ENCODE peak calls at places on chromosomes 12 and 14, in five cellular contexts. F is breast epithelium; Y is lower lobe of right lung; Q is CD8-positive, alpha-beta T cell; R is right lobe of liver. O is an unnamed sample.

GRCh38 chr14:96060161-96060933 is 21.2 kb downstream of the C14orf132 start:
- DNase-seq in F (no peak), Y (no peak), R (no peak), Q (peak; percentile 29), O (no peak)

GRCh38 chr14:51295666-51296263 is 55.7 kb downstream of the TMX1 start:
- DNase-seq in R (no peak), Q (no peak), F (no peak), Y (no peak), O (no peak)

GRCh38 chr12:122836027-122836921 is 1.0 kb downstream of the HIP1R start:
- DNase-seq in Q (peak; percentile 76), R (peak; percentile 59), F (peak; percentile 71), Y (peak; percentile 55), O (peak; percentile 28)

GRCh38 chr12:84276215-84276614 is 636.4 kb downstream of the SLC6A15 start:
- DNase-seq in Y (no peak), F (no peak), Q (no peak), R (no peak), O (no peak)

GRCh38 chr14:63268746-63269145 is 50.0 kb downstream of the GPHB5 start:
- DNase-seq in Y (no peak), R (no peak), Q (no peak), F (no peak), O (no peak)

GRCh38 chr14:106694638-106695393 is 1168.4 kb downstream of the TMEM121 start:
- DNase-seq in Q (peak; percentile 65), F (no peak), Y (peak; percentile 56), R (no peak), O (peak; percentile 22)

GRCh38 chr12:113208041-113208934 is 13.0 kb upstream of the TPCN1 start:
- DNase-seq in Y (no peak), F (no peak), R (no peak), Q (peak; percentile 64), O (peak; percentile 44)

GRCh38 chr12:47094804-47095203 is 15.0 kb upstream of the AMIGO2 start:
- DNase-seq in R (no peak), F (no peak), Y (no peak), Q (no peak), O (no peak)

GRCh38 chr14:95250936-95251335 is 68.8 kb downstream of the CLMN start:
- DNase-seq in Q (no peak), R (no peak), Y (no peak), F (no peak), O (no peak)

GRCh38 chr14:81269100-81269978 is 48.6 kb upstream of the GTF2A1 start:
- DNase-seq in R (no peak), Y (no peak), Q (no peak), F (no peak), O (no peak)

GRCh38 chr12:130424858-130425697 is 87.4 kb downstream of the PIWIL1 start:
- DNase-seq in Q (peak; percentile 36), R (peak; percentile 35), Y (no peak), F (no peak), O (no peak)

GRCh38 chr14:102980409-102980810 is 57.9 kb downstream of the AMN start:
- DNase-seq in Y (no peak), F (no peak), R (no peak), Q (no peak), O (no peak)

GRCh38 chr12:34605955-34606748 is 583.9 kb downstream of the ALG10 start:
- DNase-seq in R (no peak), Q (no peak), F (no peak), Y (peak; percentile 22), O (no peak)

GRCh38 chr14:34750670-34751069 is 36.3 kb upstream of the CFL2 start:
- DNase-seq in R (no peak), Q (no peak), Y (no peak), F (no peak), O (no peak)

GRCh38 chr14:60753264-60754126 is 18.9 kb downstream of the MNAT1 start:
- DNase-seq in R (no peak), Y (no peak), Q (peak; percentile 61), F (no peak), O (peak; percentile 14)

GRCh38 chr12:109759076-109759420 is 45.4 kb downstream of the FAM222A start:
- DNase-seq in R (peak; percentile 28), Q (no peak), Y (peak; percentile 22), F (no peak), O (no peak)

GRCh38 chr12:91219511-91219910 is 36.9 kb upstream of the DCN start:
- DNase-seq in Y (no peak), Q (no peak), F (no peak), R (no peak), O (no peak)

GRCh38 chr14:26820101-26820500 is 222.3 kb upstream of the NOVA1 start:
- DNase-seq in R (no peak), Y (no peak), F (no peak), Q (no peak), O (no peak)

GRCh38 chr12:68373836-68374314 is 41.7 kb upstream of the MDM1 start:
- DNase-seq in R (no peak), Q (no peak), F (no peak), Y (no peak), O (no peak)

GRCh38 chr12:58703911-58704310 is 216.4 kb downstream of the LRIG3 start:
- DNase-seq in Q (no peak), Y (no peak), R (no peak), F (no peak), O (no peak)

GRCh38 chr14:77889971-77890442 is 90.1 kb downstream of the ADCK1 start:
- DNase-seq in F (no peak), Y (no peak), Q (no peak), R (no peak), O (no peak)

GRCh38 chr14:73666583-73666982 is 21.8 kb downstream of the DNAL1 start:
- DNase-seq in F (no peak), Y (no peak), Q (no peak), R (no peak), O (no peak)

GRCh38 chr12:95608252-95609033 is 57.2 kb upstream of the USP44 start:
- DNase-seq in F (peak; percentile 67), R (peak; percentile 50), Y (peak; percentile 82), Q (no peak), O (no peak)

GRCh38 chr14:23093993-23094665 is 807 bp downstream of the ACIN1 start:
- DNase-seq in Y (no peak), Q (no peak), F (no peak), R (no peak), O (no peak)

GRCh38 chr12:86748874-86749273 is 492.7 kb upstream of the MGAT4C start:
- DNase-seq in F (no peak), Y (no peak), R (no peak), Q (no peak), O (no peak)

GRCh38 chr14:98290596-98290995 is 981.4 kb downstream of the BCL11B start:
- DNase-seq in Q (no peak), R (no peak), F (no peak), Y (no peak), O (no peak)

GRCh38 chr14:70152081-70152480 is 36.7 kb downstream of the SLC8A3 start:
- DNase-seq in Q (no peak), F (no peak), Y (no peak), R (no peak), O (no peak)

GRCh38 chr12:68587448-68587873 is 23.2 kb upstream of the RAP1B start:
- DNase-seq in F (no peak), Y (no peak), Q (peak; percentile 60), R (no peak), O (no peak)

GRCh38 chr14:101183376-101184103 is 280.0 kb upstream of the RTL1 start:
- DNase-seq in F (peak; percentile 4), Y (no peak), R (peak; percentile 40), Q (peak; percentile 38), O (no peak)

GRCh38 chr14:67952786-67953185 is 133.2 kb downstream of the RAD51B start:
- DNase-seq in Y (no peak), F (no peak), R (no peak), Q (no peak), O (no peak)

GRCh38 chr14:67950386-67950785 is 130.8 kb downstream of the RAD51B start:
- DNase-seq in Y (no peak), F (no peak), Q (no peak), R (no peak), O (no peak)

GRCh38 chr14:67957925-67958324 is 138.3 kb downstream of the RAD51B start:
- DNase-seq in F (no peak), R (no peak), Q (no peak), Y (no peak), O (no peak)

GRCh38 chr14:67951529-67952120 is 132.0 kb downstream of the RAD51B start:
- DNase-seq in Y (no peak), Q (no peak), F (no peak), R (no peak), O (no peak)

DNA sequence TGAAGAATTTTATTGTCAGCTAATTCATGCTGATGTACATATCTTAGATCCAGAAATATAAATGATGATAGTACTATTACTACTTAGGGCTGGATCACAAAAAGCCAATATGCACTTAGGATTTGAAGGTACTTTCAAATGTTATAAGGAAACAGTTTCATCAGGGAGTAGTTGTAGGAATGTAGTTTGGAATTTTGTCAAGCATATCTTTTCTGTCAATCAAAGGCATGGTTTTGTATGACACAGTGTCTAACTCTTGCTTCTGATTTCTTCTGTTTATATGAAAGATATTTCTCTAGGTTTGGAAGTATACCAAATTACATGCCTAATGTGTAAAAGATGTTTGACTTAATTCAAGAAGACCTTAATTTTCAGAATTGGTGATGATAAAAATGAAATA is 135.7 kb downstream of the RAD51B start:
- DNase-seq in R (no peak), Y (no peak), Q (no peak), F (no peak), O (no peak)
- H3K4me1 ChIP-seq in R (no peaks in the 10 kb centered on the region), Y (no peaks in the 10 kb centered on the region), Q (no peaks in the 10 kb centered on the region), F (no peaks in the 10 kb centered on the region), O (no peaks in the 10 kb centered on the region)

GRCh38 chr12:119613319-119613936 is 19.9 kb downstream of the TMEM233 start:
- DNase-seq in R (no peak), Y (no peak), F (no peak), Q (no peak), O (no peak)
- H3K4me1 ChIP-seq in R (no peaks in the 10 kb centered on the region), Y (no peaks in the 10 kb centered on the region), F (no peaks in the 10 kb centered on the region), Q (no peaks in the 10 kb centered on the region), O (no peaks in the 10 kb centered on the region)

GRCh38 chr12:2547273-2548044 is 247.3 kb upstream of the FKBP4 start:
- DNase-seq in F (no peak), Q (no peak), R (no peak), Y (peak; percentile 61), O (no peak)

GRCh38 chr12:2551097-2551496 is 243.7 kb upstream of the FKBP4 start:
- DNase-seq in Q (no peak), Y (no peak), F (no peak), R (no peak), O (no peak)

GRCh38 chr12:2550470-2551090 is 244.2 kb upstream of the FKBP4 start:
- DNase-seq in Y (no peak), R (no peak), Q (no peak), F (no peak), O (no peak)

GRCh38 chr12:2551514-2551913 is 243.3 kb upstream of the FKBP4 start:
- DNase-seq in Y (no peak), R (no peak), Q (no peak), F (no peak), O (no peak)

GRCh38 chr12:2548095-2548494 is 246.7 kb upstream of the FKBP4 start:
- DNase-seq in Q (no peak), R (no peak), F (no peak), Y (no peak), O (no peak)
- H3K4me1 ChIP-seq in Q (no peaks in the 10 kb centered on the region), R (no peaks in the 10 kb centered on the region), F (no peaks in the 10 kb centered on the region), Y (peaks cover 9% of the 10 kb centered on the region), O (no peaks in the 10 kb centered on the region)

DNA sequence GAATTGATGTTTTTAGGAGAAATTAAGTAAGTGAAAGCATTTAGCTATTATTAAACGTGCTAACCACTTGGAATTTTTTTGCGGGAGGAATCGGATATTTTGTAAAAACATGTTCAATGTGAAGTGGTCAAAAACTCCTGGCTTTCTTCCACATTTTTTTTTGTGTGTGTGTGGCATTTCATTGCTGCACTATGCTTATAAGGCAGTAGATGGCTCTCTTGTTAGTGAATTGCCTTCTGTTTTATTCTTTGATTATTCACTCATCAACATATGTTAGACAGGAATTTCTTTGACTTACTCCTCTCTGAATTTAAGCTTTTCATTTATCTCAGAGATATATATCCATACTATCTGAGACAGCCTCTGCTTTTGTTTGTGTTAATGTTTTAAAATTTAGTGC is 71.3 kb downstream of the DERA start:
- DNase-seq in Y (no peak), F (no peak), Q (no peak), R (no peak), O (no peak)
- H3K4me1 ChIP-seq in Y (peaks cover 51% of the 10 kb centered on the region), F (no peaks in the 10 kb centered on the region), Q (no peaks in the 10 kb centered on the region), R (no peaks in the 10 kb centered on the region), O (no peaks in the 10 kb centered on the region)

O was measured in effector memory CD4-positive, alpha-beta T cell.